ENCODE peak calls at places on chromosomes 3 and 15, in nine cellular contexts. E, N, R, X, I, G, C, D and O are unnamed samples.

GRCh38 chr3:171282041-171282440 is 178.2 kb downstream of the TNIK start:
- DNase-seq in E (no peak), N (no peak), R (peak; percentile 56), X (no peak), I (no peak), G (no peak), C (peak; percentile 37), D (no peak), O (no peak)

GRCh38 chr3:149579838-149580542 is 77.8 kb downstream of the WWTR1 start:
- DNase-seq in E (no peak), N (no peak), R (peak; percentile 73), X (no peak), I (no peak), G (no peak), C (no peak), D (peak; percentile 99), O (no peak)

GRCh38 chr3:157753753-157754152 is 250.5 kb upstream of the VEPH1 start:
- DNase-seq in E (no peak), N (no peak), R (peak; percentile 27), X (no peak), I (no peak), G (no peak), C (no peak), D (no peak), O (no peak)

GRCh38 chr3:146166450-146167222 is 5.7 kb upstream of the PLOD2 start:
- DNase-seq in E (no peak), N (no peak), R (no peak), X (no peak), I (no peak), G (no peak), C (no peak), D (peak; percentile 82), O (no peak)

GRCh38 chr15:25241241-25241801 is 197.5 kb downstream of the UBE3A start:
- DNase-seq in E (no peak), N (no peak), R (no peak), X (peak; percentile 5), I (no peak), G (no peak), C (no peak), D (no peak), O (peak; percentile 36)

GRCh38 chr3:196632033-196632751 is 7.3 kb upstream of the NRROS start:
- DNase-seq in E (peak; percentile 80), N (peak; percentile 76), R (peak; percentile 87), X (no peak), I (peak; percentile 95), G (peak; percentile 83), C (no peak), D (peak; percentile 94), O (peak; percentile 90)

GRCh38 chr3:190701096-190701532 is 161.4 kb downstream of the GMNC start:
- DNase-seq in E (no peak), N (no peak), R (peak; percentile 16), X (no peak), I (peak; percentile 52), G (no peak), C (peak; percentile 18), D (peak; percentile 74), O (no peak)

GRCh38 chr3:192899540-192899982 is 18.1 kb downstream of the MB21D2 start:
- DNase-seq in E (no peak), N (no peak), R (no peak), X (no peak), I (no peak), G (no peak), C (no peak), D (peak; percentile 97), O (no peak)

GRCh38 chr3:40901298-40901697 is 298.0 kb upstream of the CTNNB1 start:
- DNase-seq in E (no peak), N (no peak), R (no peak), X (no peak), I (no peak), G (no peak), C (no peak), D (no peak), O (no peak)

GRCh38 chr3:69092030-69092513 is 7.3 kb downstream of the ARL6IP5 start:
- DNase-seq in E (no peak), N (no peak), R (no peak), X (no peak), I (peak; percentile 46), G (no peak), C (no peak), D (no peak), O (no peak)

GRCh38 chr3:58948018-58948417 is 101.8 kb downstream of the CFAP20DC start:
- DNase-seq in E (no peak), N (no peak), R (no peak), X (no peak), I (no peak), G (no peak), C (no peak), D (no peak), O (no peak)

GRCh38 chr3:46500631-46501377 is 3.0 kb downstream of the RTP3 start:
- DNase-seq in E (no peak), N (no peak), R (no peak), X (no peak), I (no peak), G (no peak), C (peak; percentile 40), D (peak; percentile 67), O (no peak)

GRCh38 chr3:140553591-140553990 is 124.3 kb upstream of the TRIM42 start:
- DNase-seq in E (no peak), N (no peak), R (no peak), X (no peak), I (no peak), G (no peak), C (no peak), D (no peak), O (no peak)

GRCh38 chr15:78944669-78945407 is at the start of gene CTSH:
- DNase-seq in E (peak; percentile 64), N (peak; percentile 40), R (peak; percentile 45), X (no peak), I (peak; percentile 91), G (peak; percentile 61), C (no peak), D (no peak), O (no peak)

GRCh38 chr15:47663106-47663505 is 54.2 kb upstream of the SEMA6D start:
- DNase-seq in E (no peak), N (no peak), R (no peak), X (no peak), I (no peak), G (no peak), C (no peak), D (no peak), O (no peak)

GRCh38 chr15:101068961-101069734 is 150.0 kb downstream of the LRRK1 start:
- DNase-seq in E (no peak), N (no peak), R (peak; percentile 13), X (no peak), I (peak; percentile 93), G (peak; percentile 63), C (peak; percentile 54), D (no peak), O (no peak)

GRCh38 chr3:12644297-12644937 is 19.5 kb downstream of the RAF1 start:
- DNase-seq in E (no peak), N (no peak), R (no peak), X (no peak), I (no peak), G (no peak), C (no peak), D (no peak), O (no peak)

GRCh38 chr3:13219077-13219901 is 146.1 kb upstream of the IQSEC1 start:
- DNase-seq in E (no peak), N (no peak), R (peak; percentile 36), X (no peak), I (no peak), G (no peak), C (no peak), D (no peak), O (no peak)

GRCh38 chr3:72193768-72194463 is 409.0 kb upstream of the PROK2 start:
- DNase-seq in E (no peak), N (no peak), R (no peak), X (no peak), I (peak; percentile 53), G (no peak), C (no peak), D (no peak), O (no peak)

GRCh38 chr15:84734794-84735479 is 13.5 kb upstream of the ZNF592 start:
- DNase-seq in E (peak; percentile 57), N (no peak), R (no peak), X (no peak), I (peak; percentile 71), G (no peak), C (no peak), D (peak; percentile 78), O (no peak)

GRCh38 chr3:10470666-10471336 is 34.6 kb downstream of the ATP2B2 start:
- DNase-seq in E (no peak), N (no peak), R (no peak), X (no peak), I (peak; percentile 93), G (peak; percentile 21), C (no peak), D (no peak), O (no peak)

GRCh38 chr3:107421170-107421792 is 44.0 kb downstream of the CCDC54 start:
- DNase-seq in E (no peak), N (no peak), R (peak; percentile 78), X (no peak), I (peak; percentile 83), G (no peak), C (peak; percentile 43), D (peak; percentile 82), O (no peak)

GRCh38 chr15:68234060-68234459 is 4.5 kb upstream of the CLN6 start:
- DNase-seq in E (no peak), N (no peak), R (no peak), X (no peak), I (no peak), G (no peak), C (no peak), D (no peak), O (peak; percentile 49)